ENCODE peak calls at places on chromosomes 4 and X, in four cellular contexts. One of them, this sample, is unnamed.

GRCh38 chr4:166146806-166147540 is 273.9 kb downstream of the TLL1 start:
- DNase-seq in spleen: no peak
- DNase-seq in left lung: no peak
- DNase-seq in A549: no peak
- DNase-seq in this sample: no peak

GRCh38 chr4:122874194-122874593 is 47.6 kb downstream of the FGF2 start:
- DNase-seq in spleen: no peak
- DNase-seq in left lung: no peak
- DNase-seq in A549: peak
- DNase-seq in this sample: no peak

GRCh38 chr4:73944061-73944875 is 37.6 kb downstream of the PF4 start:
- DNase-seq in spleen: peak
- DNase-seq in left lung: peak
- DNase-seq in A549: no peak
- DNase-seq in this sample: peak

GRCh38 chr4:161256716-161257115 is 907.1 kb downstream of the FSTL5 start:
- DNase-seq in spleen: no peak
- DNase-seq in left lung: no peak
- DNase-seq in A549: peak
- DNase-seq in this sample: no peak

GRCh38 chr4:173318648-173319211 is 15.4 kb downstream of the HMGB2 start:
- DNase-seq in spleen: no peak
- DNase-seq in left lung: no peak
- DNase-seq in A549: peak
- DNase-seq in this sample: no peak

GRCh38 chr4:169663894-169664293 is 43.5 kb downstream of the CLCN3 start:
- DNase-seq in spleen: no peak
- DNase-seq in left lung: no peak
- DNase-seq in A549: no peak
- DNase-seq in this sample: no peak

GRCh38 chr4:121219222-121219621 is 55.1 kb upstream of the TNIP3 start:
- DNase-seq in spleen: no peak
- DNase-seq in left lung: no peak
- DNase-seq in A549: no peak
- DNase-seq in this sample: no peak

GRCh38 chrX:154714925-154715324 is 36.0 kb downstream of the GAB3 start:
- DNase-seq in spleen: no peak
- DNase-seq in left lung: no peak
- DNase-seq in A549: peak
- DNase-seq in this sample: peak

GRCh38 chrX:112368371-112368770 is 285.8 kb upstream of the TRPC5 start:
- DNase-seq in spleen: no peak
- DNase-seq in left lung: no peak
- DNase-seq in A549: no peak
- DNase-seq in this sample: no peak

GRCh38 chr4:97774347-97774989 is 368.8 kb downstream of the STPG2 start:
- DNase-seq in spleen: no peak
- DNase-seq in left lung: no peak
- DNase-seq in A549: no peak
- DNase-seq in this sample: no peak

GRCh38 chr4:53507671-53508286 is 83.5 kb downstream of the LNX1 start:
- DNase-seq in spleen: no peak
- DNase-seq in left lung: no peak
- DNase-seq in A549: no peak
- DNase-seq in this sample: peak

GRCh38 chrX:100408643-100409315 is 1.3 kb downstream of the PCDH19 start:
- DNase-seq in spleen: no peak
- DNase-seq in left lung: no peak
- DNase-seq in A549: no peak
- DNase-seq in this sample: no peak

GRCh38 chr4:36207808-36208207 is 36.5 kb downstream of the ARAP2 start:
- DNase-seq in spleen: no peak
- DNase-seq in left lung: no peak
- DNase-seq in A549: no peak
- DNase-seq in this sample: no peak

GRCh38 chrX:13791145-13791544 is 25.7 kb downstream of the GPM6B start:
- DNase-seq in spleen: no peak
- DNase-seq in left lung: no peak
- DNase-seq in A549: no peak
- DNase-seq in this sample: no peak

GRCh38 chrX:13793897-13794296 is 23.0 kb downstream of the GPM6B start:
- DNase-seq in spleen: no peak
- DNase-seq in left lung: no peak
- DNase-seq in A549: no peak
- DNase-seq in this sample: no peak

GRCh38 chrX:13794417-13794816 is 22.5 kb downstream of the GPM6B start:
- DNase-seq in spleen: no peak
- DNase-seq in left lung: no peak
- DNase-seq in A549: no peak
- DNase-seq in this sample: no peak

GRCh38 chrX:13790206-13791131 is 26.4 kb downstream of the GPM6B start:
- DNase-seq in spleen: no peak
- DNase-seq in left lung: no peak
- DNase-seq in A549: no peak
- DNase-seq in this sample: no peak

DNA sequence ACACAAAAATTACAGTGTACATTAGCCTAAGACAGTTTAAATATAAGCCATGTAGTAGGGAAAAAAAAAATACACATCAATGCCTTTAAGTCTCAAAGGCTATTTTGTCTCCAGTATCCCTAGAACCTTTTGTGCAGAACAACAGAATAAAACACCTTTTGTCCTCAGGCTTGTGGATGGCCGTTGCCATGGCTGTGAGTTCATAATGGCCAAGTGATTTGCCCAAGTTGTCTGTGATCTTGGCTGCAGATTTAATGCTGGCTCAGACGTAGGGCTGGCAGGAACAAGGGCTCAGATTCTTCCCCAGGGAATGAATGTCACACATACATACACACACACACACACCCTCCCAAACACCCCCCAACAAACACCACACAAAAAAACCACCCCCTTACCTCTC is 25.3 kb downstream of the GPM6B start:
- DNase-seq in spleen: no peak
- DNase-seq in left lung: no peak
- DNase-seq in A549: no peak
- DNase-seq in this sample: no peak
- H3K27ac ChIP-seq in spleen: no peak
- H3K27ac ChIP-seq in left lung: no peak
- H3K27ac ChIP-seq in A549: no peak
- H3K27ac ChIP-seq in this sample: no peak

GRCh38 chr4:107069049-107069448 is 32.9 kb upstream of the DKK2 start:
- DNase-seq in spleen: no peak
- DNase-seq in left lung: no peak
- DNase-seq in A549: no peak
- DNase-seq in this sample: no peak

GRCh38 chr4:107072836-107073736 is 37.0 kb upstream of the DKK2 start:
- DNase-seq in spleen: no peak
- DNase-seq in left lung: no peak
- DNase-seq in A549: no peak
- DNase-seq in this sample: no peak

GRCh38 chr4:107066622-107067021 is 30.5 kb upstream of the DKK2 start:
- DNase-seq in spleen: no peak
- DNase-seq in left lung: no peak
- DNase-seq in A549: no peak
- DNase-seq in this sample: no peak

DNA sequence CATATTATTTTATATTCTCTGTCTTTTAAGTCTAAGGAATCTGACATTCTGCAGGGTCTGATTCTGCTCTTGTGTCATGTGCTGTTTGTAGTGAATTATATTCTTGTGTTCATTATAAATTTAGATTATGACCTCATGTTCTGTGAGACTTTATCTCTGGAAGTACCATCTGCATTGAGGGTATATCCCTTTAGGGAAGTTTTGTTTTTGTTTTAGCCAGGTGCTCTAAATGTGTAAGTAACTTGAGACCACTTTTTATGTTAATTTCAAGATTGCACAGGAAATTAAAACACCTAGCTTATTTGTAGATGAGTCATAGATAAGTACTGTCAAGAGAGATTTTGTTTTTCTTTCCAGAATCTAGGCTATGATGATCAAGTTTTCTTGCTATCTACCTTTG is 35.0 kb upstream of the DKK2 start:
- DNase-seq in spleen: no peak
- DNase-seq in left lung: no peak
- DNase-seq in A549: no peak
- DNase-seq in this sample: no peak
- H3K27ac ChIP-seq in spleen: no peak
- H3K27ac ChIP-seq in left lung: no peak
- H3K27ac ChIP-seq in A549: no peak
- H3K27ac ChIP-seq in this sample: no peak

GRCh38 chr4:82614868-82615449 is 53.2 kb upstream of the TMEM150C start:
- DNase-seq in spleen: no peak
- DNase-seq in left lung: no peak
- DNase-seq in A549: no peak
- DNase-seq in this sample: no peak
- H3K27ac ChIP-seq in spleen: no peak
- H3K27ac ChIP-seq in left lung: no peak
- H3K27ac ChIP-seq in A549: no peak
- H3K27ac ChIP-seq in this sample: no peak

DNA sequence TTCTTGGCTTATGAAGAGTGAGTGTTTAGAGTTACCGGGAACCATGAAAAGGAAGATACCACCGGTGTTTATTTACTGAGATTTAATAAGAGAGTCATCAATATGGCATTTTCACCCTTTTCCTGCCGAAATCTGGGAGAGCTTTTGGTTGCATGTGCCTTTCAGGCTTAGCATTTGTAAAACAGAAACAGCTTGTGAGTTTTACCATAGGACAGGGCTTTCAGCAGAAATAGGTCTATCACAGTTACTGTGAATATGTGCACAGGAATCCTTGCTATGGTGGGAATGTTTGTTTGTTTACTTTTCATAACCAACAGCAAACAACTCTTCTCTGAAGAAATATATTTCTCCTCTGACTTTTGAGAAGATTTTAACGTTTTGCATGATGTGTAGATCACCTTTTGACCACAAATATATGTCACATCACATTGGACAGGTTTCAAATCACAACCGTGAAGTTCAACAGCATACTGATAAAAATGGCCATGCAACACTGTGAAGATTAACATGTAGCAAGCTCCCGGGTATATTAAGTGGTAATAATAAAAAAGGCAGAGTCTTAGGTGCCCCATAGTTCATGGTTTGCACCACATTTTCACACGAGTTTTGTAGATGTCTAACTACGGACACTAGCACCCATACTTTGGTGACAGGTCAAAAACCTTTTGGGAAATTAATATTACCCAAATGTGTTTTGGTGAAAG is 21.3 kb downstream of the ARHGAP24 start:
- DNase-seq in spleen: no peak
- DNase-seq in left lung: no peak
- DNase-seq in A549: peak
- DNase-seq in this sample: no peak
- H3K27ac ChIP-seq in spleen: peak
- H3K27ac ChIP-seq in left lung: peak
- H3K27ac ChIP-seq in A549: peak
- H3K27ac ChIP-seq in this sample: no peak

DNA sequence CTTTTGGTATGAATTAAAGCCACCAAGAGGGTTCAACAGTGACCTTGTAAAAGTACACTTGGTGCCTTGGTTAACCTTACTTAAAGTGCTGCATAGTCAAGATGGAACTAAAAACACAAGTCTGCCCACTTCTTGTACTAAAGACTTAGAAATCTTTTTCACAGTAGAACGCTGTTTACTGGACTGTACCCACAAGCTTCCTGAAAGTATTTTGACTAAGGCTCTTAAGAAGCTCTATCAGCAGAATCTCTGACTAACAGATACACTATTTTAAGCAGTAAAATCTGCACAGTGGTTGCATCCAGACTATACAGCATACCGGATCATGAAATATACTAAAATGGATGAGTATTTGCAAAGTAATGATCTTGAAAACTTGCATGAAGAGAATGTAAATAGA is 7.2 kb downstream of the RAB28 start:
- DNase-seq in spleen: no peak
- DNase-seq in left lung: no peak
- DNase-seq in A549: no peak
- DNase-seq in this sample: no peak
- H3K27ac ChIP-seq in spleen: no peak
- H3K27ac ChIP-seq in left lung: no peak
- H3K27ac ChIP-seq in A549: no peak
- H3K27ac ChIP-seq in this sample: no peak

GRCh38 chrX:71082253-71082652 is 13.4 kb upstream of the FOXO4 start:
- DNase-seq in spleen: no peak
- DNase-seq in left lung: no peak
- DNase-seq in A549: peak
- DNase-seq in this sample: no peak
- H3K27ac ChIP-seq in spleen: no peak
- H3K27ac ChIP-seq in left lung: no peak
- H3K27ac ChIP-seq in A549: no peak
- H3K27ac ChIP-seq in this sample: no peak

GRCh38 chrX:40085086-40085551 is 12.6 kb downstream of the BCOR start:
- DNase-seq in spleen: no peak
- DNase-seq in left lung: no peak
- DNase-seq in A549: no peak
- DNase-seq in this sample: no peak
- H3K27ac ChIP-seq in spleen: no peak
- H3K27ac ChIP-seq in left lung: no peak
- H3K27ac ChIP-seq in A549: no peak
- H3K27ac ChIP-seq in this sample: no peak

DNA sequence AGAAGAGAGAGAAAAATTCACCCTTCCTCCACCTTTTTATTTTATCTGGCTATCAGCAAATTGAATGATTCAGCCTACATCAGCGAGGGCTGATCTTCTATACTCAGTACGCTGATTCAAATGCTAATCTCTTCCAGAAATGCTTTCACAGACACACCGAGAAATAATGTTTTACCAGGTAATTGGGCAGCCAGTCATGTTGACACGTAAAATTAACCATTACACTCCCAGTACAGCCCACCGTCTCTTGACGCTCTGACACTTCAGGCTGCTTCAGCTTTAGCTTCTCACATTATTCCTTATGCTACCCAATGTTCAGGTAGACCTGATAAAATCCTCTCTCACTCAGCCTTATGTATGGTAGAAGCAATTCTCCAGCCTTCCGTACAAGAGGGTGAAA is 835.2 kb upstream of the PCDH10 start:
- DNase-seq in spleen: no peak
- DNase-seq in left lung: no peak
- DNase-seq in A549: no peak
- DNase-seq in this sample: no peak
- H3K27ac ChIP-seq in spleen: no peak
- H3K27ac ChIP-seq in left lung: no peak
- H3K27ac ChIP-seq in A549: no peak
- H3K27ac ChIP-seq in this sample: no peak

DNA sequence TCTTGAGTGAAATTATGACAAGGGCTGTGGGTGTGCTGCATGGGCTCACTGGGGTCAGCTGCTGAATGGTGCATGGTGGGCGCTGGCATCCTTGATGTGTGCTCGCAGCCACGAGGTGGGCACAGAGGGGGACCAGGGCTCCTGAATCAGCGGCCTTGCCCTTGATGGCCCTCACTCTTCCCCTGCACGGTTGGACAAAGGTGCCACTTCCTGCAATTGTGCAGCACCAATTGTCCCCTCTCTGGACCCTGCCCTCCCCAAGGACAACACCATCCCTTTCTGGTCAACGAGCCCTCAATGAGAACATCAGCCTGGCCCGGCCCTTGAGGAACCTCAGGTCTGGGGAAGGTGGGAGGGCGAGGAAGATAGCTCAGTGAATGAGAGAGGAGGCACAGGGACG is 16.1 kb downstream of the ABLIM2 start:
- DNase-seq in spleen: no peak
- DNase-seq in left lung: no peak
- DNase-seq in A549: no peak
- DNase-seq in this sample: no peak
- H3K27ac ChIP-seq in spleen: peak
- H3K27ac ChIP-seq in left lung: no peak
- H3K27ac ChIP-seq in A549: no peak
- H3K27ac ChIP-seq in this sample: peak

This sample was measured in heart right ventricle.